ENCODE peak calls at places on chromosomes 3 and 15, in seven cellular contexts. T is sigmoid colon, W is transverse colon, I is A549, O is esophagus squamous epithelium, R is IMR-90, N is adrenal gland. M is an unnamed sample.

GRCh38 chr15:100918690-100919480 is at the start of gene LRRK1:
- DNase-seq in T (no peak), W (peak; percentile 52), I (peak; percentile 64), O (no peak), R (peak; percentile 40), N (no peak), M (peak; percentile 62)

GRCh38 chr3:32500880-32501784 is 1.5 kb downstream of the CMTM6 start:
- DNase-seq in T (no peak), W (no peak), I (no peak), O (no peak), R (no peak), N (no peak), M (peak; percentile 78)

GRCh38 chr3:74267583-74268184 is 346.8 kb downstream of the CNTN3 start:
- DNase-seq in T (no peak), W (peak; percentile 19), I (peak; percentile 51), O (no peak), R (peak; percentile 63), N (peak; percentile 47), M (peak; percentile 19)

GRCh38 chr3:120561251-120562045 is 34.7 kb upstream of the NDUFB4 start:
- DNase-seq in T (peak; percentile 84), W (peak; percentile 77), I (peak; percentile 71), O (no peak), R (peak; percentile 73), N (peak; percentile 90), M (peak; percentile 65)

GRCh38 chr3:187684880-187685279 is 14.7 kb upstream of the SST start:
- DNase-seq in T (no peak), W (no peak), I (no peak), O (no peak), R (peak; percentile 24), N (no peak), M (no peak)

GRCh38 chr3:185040425-185040824 is 112.4 kb downstream of the C3orf70 start:
- DNase-seq in T (no peak), W (no peak), I (no peak), O (no peak), R (no peak), N (no peak), M (no peak)

GRCh38 chr15:100537326-100537725 is 8.6 kb upstream of the CERS3 start:
- DNase-seq in T (no peak), W (no peak), I (no peak), O (no peak), R (no peak), N (no peak), M (no peak)

GRCh38 chr3:42014949-42015533 is 53.1 kb upstream of the ULK4 start:
- DNase-seq in T (peak; percentile 83), W (peak; percentile 55), I (no peak), O (no peak), R (no peak), N (peak; percentile 73), M (peak; percentile 80)

GRCh38 chr15:74174966-74175270 is 1.4 kb downstream of the ISLR start:
- DNase-seq in T (no peak), W (no peak), I (no peak), O (no peak), R (no peak), N (peak; percentile 13), M (no peak)

GRCh38 chr3:135929670-135930069 is 35.9 kb upstream of the PPP2R3A start:
- DNase-seq in T (peak; percentile 81), W (peak; percentile 15), I (no peak), O (no peak), R (peak; percentile 46), N (peak; percentile 54), M (no peak)

GRCh38 chr15:57772223-57772957 is 65.9 kb downstream of the POLR2M start:
- DNase-seq in T (no peak), W (no peak), I (no peak), O (no peak), R (peak; percentile 17), N (no peak), M (no peak)

GRCh38 chr3:27696906-27697305 is 25.2 kb downstream of the EOMES start:
- DNase-seq in T (no peak), W (no peak), I (no peak), O (no peak), R (peak; percentile 42), N (no peak), M (no peak)

GRCh38 chr3:52458031-52458760 is 2.8 kb downstream of the NISCH start:
- DNase-seq in T (no peak), W (no peak), I (no peak), O (no peak), R (no peak), N (no peak), M (no peak)

GRCh38 chr3:194736277-194736895 is 50.7 kb downstream of the FAM43A start:
- DNase-seq in T (no peak), W (no peak), I (no peak), O (no peak), R (no peak), N (no peak), M (no peak)

GRCh38 chr3:152609891-152610290 is 225.0 kb upstream of the P2RY1 start:
- DNase-seq in T (no peak), W (no peak), I (no peak), O (no peak), R (no peak), N (no peak), M (no peak)

GRCh38 chr3:179743913-179744312 is 91.1 kb downstream of the USP13 start:
- DNase-seq in T (no peak), W (no peak), I (no peak), O (no peak), R (no peak), N (no peak), M (no peak)

GRCh38 chr15:31080618-31081017 is 20.9 kb downstream of the TRPM1 start:
- DNase-seq in T (peak; percentile 73), W (peak; percentile 42), I (peak; percentile 54), O (no peak), R (no peak), N (peak; percentile 65), M (peak; percentile 89)

GRCh38 chr3:48151807-48152427 is 36.3 kb downstream of the CDC25A start:
- DNase-seq in T (no peak), W (no peak), I (no peak), O (no peak), R (peak; percentile 16), N (peak; percentile 24), M (peak; percentile 50)

GRCh38 chr3:150414273-150414672 is 6.2 kb downstream of the TSC22D2 start:
- DNase-seq in T (no peak), W (no peak), I (no peak), O (no peak), R (peak; percentile 58), N (no peak), M (no peak)

GRCh38 chr15:69997701-69998273 is 99.9 kb downstream of the TLE3 start:
- DNase-seq in T (no peak), W (peak; percentile 84), I (peak; percentile 70), O (no peak), R (peak; percentile 4), N (no peak), M (peak; percentile 46)

GRCh38 chr3:52147804-52148203 is 6.4 kb downstream of the POC1A start:
- DNase-seq in T (no peak), W (no peak), I (no peak), O (no peak), R (peak; percentile 69), N (no peak), M (no peak)

GRCh38 chr3:105365536-105366301 is 990 bp upstream of the ALCAM start:
- DNase-seq in T (peak; percentile 63), W (no peak), I (peak; percentile 71), O (no peak), R (peak; percentile 67), N (no peak), M (no peak)
- H3K27ac ChIP-seq in T (peak overlapping the region; percentile 85), W (peak overlapping the region; percentile 89), I (peak overlapping the region; percentile 89), O (no peak overlapping the region), R (peak overlapping the region; percentile 88), N (no peak overlapping the region), M (peak overlapping the region; percentile 2)

DNA sequence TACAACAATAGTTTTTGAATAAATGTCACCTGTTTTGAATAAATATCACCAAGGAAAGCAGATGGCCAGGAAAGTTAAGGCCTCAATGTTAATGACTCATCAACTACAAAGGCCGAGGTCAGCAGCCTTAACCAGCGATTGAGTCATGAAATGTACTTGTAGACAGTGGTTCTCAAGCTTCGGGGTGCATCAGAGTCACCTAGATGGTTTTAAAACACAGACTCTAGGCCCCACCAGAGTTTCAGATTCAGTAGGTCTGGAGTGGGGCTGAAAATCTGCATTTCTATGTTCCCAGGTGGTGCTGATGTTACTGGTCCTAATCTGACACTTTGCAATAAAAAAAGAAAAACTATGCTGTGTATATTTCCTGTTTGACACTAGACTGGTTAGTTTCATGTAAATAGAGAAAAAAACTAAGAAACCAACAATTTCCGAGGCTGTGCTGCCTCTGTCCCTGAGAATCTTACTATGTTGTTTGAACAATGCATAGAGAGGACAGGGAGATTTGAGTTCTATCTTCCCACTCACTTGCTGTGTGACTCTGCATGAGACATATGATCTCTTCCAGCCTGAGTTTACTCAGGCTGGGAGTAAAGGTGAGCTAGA is 9.8 kb downstream of the RAB27A start:
- DNase-seq in T (no peak), W (peak; percentile 34), I (peak; percentile 66), O (no peak), R (peak; percentile 95), N (peak; percentile 78), M (no peak)
- TF ChIP-seq POLR2A in T (no peak), W (no peak), I (no peak), O (no peak), R (no peak), N (no peak), M (no peak)

DNA sequence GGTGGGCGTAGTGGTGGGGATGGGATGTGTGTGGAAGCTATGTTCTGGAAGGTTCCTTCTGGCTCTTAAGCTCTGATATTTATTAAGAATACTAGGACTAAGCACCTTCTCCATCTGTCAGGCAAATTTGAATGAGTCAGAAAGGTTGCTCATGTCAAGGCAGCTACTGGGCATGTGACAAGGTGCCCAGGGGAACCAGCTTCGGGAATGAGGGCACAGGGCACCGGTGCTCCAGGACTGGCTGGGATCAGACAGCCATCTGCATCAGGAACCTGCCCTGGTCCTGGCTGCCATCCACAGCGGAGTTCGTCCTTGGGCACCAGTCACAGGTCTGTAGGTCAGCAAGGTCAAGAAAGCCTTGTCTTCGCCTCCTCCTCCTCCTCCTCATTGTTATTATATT is 32.5 kb downstream of the CA12 start:
- DNase-seq in T (no peak), W (no peak), I (no peak), O (no peak), R (no peak), N (peak; percentile 34), M (no peak)
- H3K4me3 ChIP-seq in T (no peak overlapping the region), W (no peak overlapping the region), I (no peak overlapping the region), O (no peak overlapping the region), R (no peak overlapping the region), N (no peak overlapping the region), M (no peak overlapping the region)

DNA sequence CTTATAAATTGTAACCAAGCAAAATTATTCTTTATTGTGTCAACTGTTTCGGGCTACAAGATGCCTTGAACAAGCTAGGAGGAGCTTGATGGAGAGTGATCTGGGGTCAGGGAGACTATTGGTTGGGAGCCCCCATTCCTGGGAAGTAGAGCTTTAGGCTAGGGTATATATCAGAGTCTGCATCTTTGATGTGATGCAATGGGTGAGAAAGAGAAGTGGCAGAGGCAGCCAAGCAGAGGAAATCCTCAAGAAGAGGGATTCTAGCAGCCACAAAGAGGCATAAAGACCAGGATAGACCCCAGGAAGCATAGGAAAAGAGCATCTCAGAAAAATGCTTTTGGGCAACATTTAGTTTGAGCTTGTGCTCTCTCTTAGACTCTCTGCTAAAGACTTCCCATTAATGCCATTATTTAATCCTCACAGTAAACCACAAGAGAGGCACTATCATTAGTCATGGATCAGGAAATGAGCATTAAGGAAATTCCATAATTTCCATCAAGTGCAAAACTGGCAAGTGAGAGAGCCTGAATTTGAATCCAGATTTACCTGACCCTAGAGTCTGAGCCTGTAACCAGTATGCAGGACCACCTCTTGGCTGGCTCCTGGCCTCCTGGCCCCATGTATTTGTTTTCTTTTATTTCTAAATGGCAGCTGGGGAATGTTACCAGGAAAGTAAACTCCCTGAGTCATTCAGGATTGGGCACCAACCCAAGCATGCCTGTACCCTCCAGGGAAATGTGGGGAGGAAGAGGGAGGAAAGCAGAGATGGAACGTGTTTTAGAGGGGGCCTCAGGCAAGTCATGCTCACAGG is 118.7 kb downstream of the RPL22L1 start:
- DNase-seq in T (peak; percentile 73), W (peak; percentile 11), I (peak; percentile 45), O (no peak), R (peak; percentile 82), N (peak; percentile 58), M (no peak)
- H3K27ac ChIP-seq in T (peak overlapping the region; percentile 43), W (no peak overlapping the region), I (peak overlapping the region; percentile 65), O (no peak overlapping the region), R (peak overlapping the region; percentile 97), N (no peak overlapping the region), M (no peak overlapping the region)

M was measured in right lobe of liver.